ENCODE peak calls at places on chromosomes 4 and X, in eight cellular contexts. I, J, V, U, F, Q, D and O are unnamed samples.

GRCh38 chr4:113707013-113707412 is 54.5 kb downstream of the CAMK2D start:
- ATAC-seq in I (no peak), J (no peak), V (no peak), U (no peak), F (no peak), Q (no peak), D (no peak), O (peak; percentile 42)

GRCh38 chr4:91984466-91984865 is 319.3 kb upstream of the GRID2 start:
- ATAC-seq in I (no peak), J (no peak), V (no peak), U (no peak), F (no peak), Q (no peak), D (no peak), O (no peak)

GRCh38 chr4:41375561-41375960 is 118.8 kb downstream of the UCHL1 start:
- ATAC-seq in I (no peak), J (no peak), V (peak; percentile 92), U (no peak), F (peak; percentile 82), Q (no peak), D (no peak), O (no peak)

GRCh38 chr4:178086324-178086723 is 644.1 kb upstream of the AGA start:
- ATAC-seq in I (no peak), J (no peak), V (no peak), U (no peak), F (no peak), Q (no peak), D (no peak), O (no peak)

GRCh38 chrX:43702660-43703059 is 46.6 kb downstream of the MAOA start:
- ATAC-seq in I (no peak), J (no peak), V (no peak), U (no peak), F (no peak), Q (no peak), D (no peak), O (no peak)

GRCh38 chr4:173177232-173177631 is 8.6 kb downstream of the GALNT7 start:
- ATAC-seq in I (no peak), J (no peak), V (no peak), U (no peak), F (no peak), Q (no peak), D (no peak), O (no peak)

GRCh38 chr4:53935780-53936179 is 128.6 kb downstream of the CHIC2 start:
- ATAC-seq in I (no peak), J (no peak), V (no peak), U (no peak), F (no peak), Q (no peak), D (no peak), O (no peak)

GRCh38 chrX:101550825-101551767 is 749 bp downstream of the ARMCX1 start:
- ATAC-seq in I (no peak), J (no peak), V (peak; percentile 90), U (no peak), F (peak; percentile 84), Q (no peak), D (peak; percentile 56), O (peak; percentile 82)

GRCh38 chr4:20086067-20086466 is 165.6 kb upstream of the SLIT2 start:
- ATAC-seq in I (no peak), J (no peak), V (no peak), U (no peak), F (no peak), Q (no peak), D (no peak), O (no peak)

GRCh38 chrX:110210417-110211139 is 107.3 kb downstream of the AMMECR1 start:
- ATAC-seq in I (no peak), J (no peak), V (no peak), U (no peak), F (no peak), Q (no peak), D (no peak), O (peak; percentile 87)

GRCh38 chr4:152079543-152080293 is 318.9 kb upstream of the GATB start:
- ATAC-seq in I (no peak), J (peak; percentile 82), V (no peak), U (peak; percentile 92), F (peak; percentile 12), Q (no peak), D (peak; percentile 97), O (no peak)

GRCh38 chrX:79270401-79270800 is 96.7 kb downstream of the ITM2A start:
- ATAC-seq in I (peak; percentile 98), J (peak; percentile 94), V (peak; percentile 44), U (peak; percentile 97), F (peak; percentile 72), Q (peak; percentile 95), D (peak; percentile 94), O (no peak)

GRCh38 chr4:76733380-76733779 is 164.6 kb downstream of the SOWAHB start:
- ATAC-seq in I (no peak), J (no peak), V (peak; percentile 75), U (no peak), F (no peak), Q (no peak), D (no peak), O (peak; percentile 8)

GRCh38 chr4:130820448-130820847 is 1724.5 kb downstream of the C4orf33 start:
- ATAC-seq in I (no peak), J (no peak), V (no peak), U (no peak), F (no peak), Q (no peak), D (no peak), O (no peak)

GRCh38 chr4:28009541-28009940 is 1148.9 kb downstream of the STIM2 start:
- ATAC-seq in I (no peak), J (no peak), V (no peak), U (no peak), F (no peak), Q (no peak), D (no peak), O (no peak)

GRCh38 chrX:119686087-119686639 is 6.8 kb downstream of the SEPTIN6 start:
- ATAC-seq in I (no peak), J (no peak), V (no peak), U (no peak), F (no peak), Q (peak; percentile 69), D (no peak), O (peak; percentile 63)

GRCh38 chrX:292900-293897 is 12.0 kb downstream of the PLCXD1 start:
- ATAC-seq in I (no peak), J (no peak), V (no peak), U (no peak), F (no peak), Q (no peak), D (no peak), O (no peak)

GRCh38 chrX:138519296-138519695 is 192.2 kb downstream of the FGF13 start:
- ATAC-seq in I (no peak), J (no peak), V (no peak), U (no peak), F (no peak), Q (no peak), D (no peak), O (no peak)